ENCODE peak calls at places on chromosomes 3 and 15, in four cellular contexts. One of them, this sample, is unnamed.

GRCh38 chr3:8069471-8069870 is 432.2 kb upstream of the LMCD1 start:
- DNase-seq in HFF-Myc: no peak
- DNase-seq in GM06990: no peak
- DNase-seq in bronchial epithelial cell: peak
- DNase-seq in this sample: no peak

GRCh38 chr3:115381573-115381912 is 234.5 kb upstream of the ZBTB20 start:
- DNase-seq in bronchial epithelial cell: no peak
- DNase-seq in HFF-Myc: no peak
- DNase-seq in GM06990: no peak
- DNase-seq in this sample: no peak

GRCh38 chr15:93041159-93041547 is 47.9 kb downstream of the RGMA start:
- DNase-seq in bronchial epithelial cell: no peak
- DNase-seq in GM06990: no peak
- DNase-seq in HFF-Myc: no peak
- DNase-seq in this sample: no peak

GRCh38 chr15:55196011-55196410 is 730 bp downstream of the RSL24D1 start:
- DNase-seq in HFF-Myc: no peak
- DNase-seq in bronchial epithelial cell: no peak
- DNase-seq in GM06990: no peak
- DNase-seq in this sample: no peak

GRCh38 chr15:49313650-49314049 is 109.4 kb upstream of the FGF7 start:
- DNase-seq in bronchial epithelial cell: peak
- DNase-seq in HFF-Myc: peak
- DNase-seq in GM06990: no peak
- DNase-seq in this sample: peak

GRCh38 chr15:98728811-98729160 is 80.4 kb downstream of the IGF1R start:
- DNase-seq in GM06990: no peak
- DNase-seq in bronchial epithelial cell: no peak
- DNase-seq in HFF-Myc: no peak
- DNase-seq in this sample: no peak

GRCh38 chr3:148205945-148206845 is 491.5 kb upstream of the AGTR1 start:
- DNase-seq in bronchial epithelial cell: no peak
- DNase-seq in HFF-Myc: peak
- DNase-seq in GM06990: no peak
- DNase-seq in this sample: no peak

GRCh38 chr3:50151728-50152127 is 3.4 kb upstream of the SEMA3F start:
- DNase-seq in bronchial epithelial cell: peak
- DNase-seq in GM06990: no peak
- DNase-seq in HFF-Myc: no peak
- DNase-seq in this sample: no peak

GRCh38 chr3:19526071-19526470 is 377.8 kb downstream of the KCNH8 start:
- DNase-seq in HFF-Myc: no peak
- DNase-seq in GM06990: no peak
- DNase-seq in bronchial epithelial cell: no peak
- DNase-seq in this sample: no peak

GRCh38 chr3:190491533-190492054 is 22.3 kb upstream of the IL1RAP start:
- DNase-seq in bronchial epithelial cell: peak
- DNase-seq in GM06990: no peak
- DNase-seq in HFF-Myc: no peak
- DNase-seq in this sample: peak

GRCh38 chr3:17741621-17742091 is 775 bp downstream of the TBC1D5 start:
- DNase-seq in bronchial epithelial cell: peak
- DNase-seq in HFF-Myc: no peak
- DNase-seq in GM06990: no peak
- DNase-seq in this sample: no peak

GRCh38 chr3:125161607-125162219 is 50.8 kb downstream of the SLC12A8 start:
- DNase-seq in HFF-Myc: no peak
- DNase-seq in bronchial epithelial cell: peak
- DNase-seq in GM06990: no peak
- DNase-seq in this sample: no peak

GRCh38 chr3:166425900-166426611 is 588.8 kb upstream of the BCHE start:
- DNase-seq in GM06990: no peak
- DNase-seq in HFF-Myc: no peak
- DNase-seq in bronchial epithelial cell: no peak
- DNase-seq in this sample: no peak

GRCh38 chr3:80232760-80233159 is 465.0 kb upstream of the ROBO1 start:
- DNase-seq in bronchial epithelial cell: peak
- DNase-seq in GM06990: no peak
- DNase-seq in HFF-Myc: no peak
- DNase-seq in this sample: peak

GRCh38 chr3:60154011-60154410 is 1097.2 kb downstream of the FHIT start:
- DNase-seq in GM06990: no peak
- DNase-seq in HFF-Myc: no peak
- DNase-seq in bronchial epithelial cell: no peak
- DNase-seq in this sample: no peak
- H3K4me3 ChIP-seq in GM06990: no peak
- H3K4me3 ChIP-seq in HFF-Myc: no peak
- H3K4me3 ChIP-seq in bronchial epithelial cell: no peak
- H3K4me3 ChIP-seq in this sample: no peak

GRCh38 chr3:129655326-129655725 is 48.9 kb upstream of the PLXND1 start:
- DNase-seq in bronchial epithelial cell: no peak
- DNase-seq in GM06990: no peak
- DNase-seq in HFF-Myc: no peak
- DNase-seq in this sample: no peak

GRCh38 chr3:129657261-129658046 is 51.0 kb upstream of the PLXND1 start:
- DNase-seq in HFF-Myc: no peak
- DNase-seq in bronchial epithelial cell: no peak
- DNase-seq in GM06990: no peak
- DNase-seq in this sample: no peak

GRCh38 chr3:129654126-129654525 is 47.6 kb upstream of the PLXND1 start:
- DNase-seq in GM06990: no peak
- DNase-seq in HFF-Myc: no peak
- DNase-seq in bronchial epithelial cell: no peak
- DNase-seq in this sample: no peak

GRCh38 chr3:129658156-129658843 is 51.8 kb upstream of the PLXND1 start:
- DNase-seq in bronchial epithelial cell: no peak
- DNase-seq in HFF-Myc: no peak
- DNase-seq in GM06990: no peak
- DNase-seq in this sample: no peak

DNA sequence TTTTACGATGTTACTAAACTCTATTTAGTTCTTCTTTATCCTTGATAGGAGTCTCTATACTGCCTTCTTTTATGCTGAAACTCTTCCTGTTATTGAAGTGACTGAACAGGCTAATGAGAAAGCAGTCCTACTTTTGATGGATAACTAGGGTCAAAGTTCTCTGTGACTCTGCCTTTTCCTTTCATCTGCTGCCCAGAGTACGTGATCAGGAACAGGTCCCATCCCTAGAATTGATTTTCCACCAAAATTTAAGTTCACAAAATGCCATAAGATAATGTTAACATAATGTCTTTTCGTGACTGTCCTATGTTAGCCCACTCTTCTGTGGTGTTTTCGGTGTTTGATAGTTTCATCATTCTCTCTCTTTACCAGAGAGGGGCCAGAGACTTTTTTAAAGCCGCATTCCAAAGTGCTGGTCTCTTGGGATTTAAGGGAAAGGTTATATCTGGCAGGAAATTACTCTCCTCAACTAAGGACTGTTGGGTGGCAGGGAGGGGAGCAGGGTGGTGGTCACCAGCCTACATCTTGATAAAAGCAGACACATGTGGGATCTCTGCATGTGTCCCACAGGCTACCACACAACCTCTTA is 50.3 kb upstream of the PLXND1 start:
- DNase-seq in HFF-Myc: no peak
- DNase-seq in bronchial epithelial cell: no peak
- DNase-seq in GM06990: no peak
- DNase-seq in this sample: no peak
- TF ChIP-seq CTCF in HFF-Myc: no peak
- TF ChIP-seq CTCF in bronchial epithelial cell: no peak
- TF ChIP-seq CTCF in GM06990: no peak
- TF ChIP-seq CTCF in this sample: no peak

GRCh38 chr15:42549052-42549491 is 434 bp downstream of the HAUS2 start:
- DNase-seq in bronchial epithelial cell: peak
- DNase-seq in GM06990: no peak
- DNase-seq in HFF-Myc: peak
- DNase-seq in this sample: no peak
- H3K4me3 ChIP-seq in bronchial epithelial cell: peak
- H3K4me3 ChIP-seq in GM06990: peak
- H3K4me3 ChIP-seq in HFF-Myc: peak
- H3K4me3 ChIP-seq in this sample: peak

DNA sequence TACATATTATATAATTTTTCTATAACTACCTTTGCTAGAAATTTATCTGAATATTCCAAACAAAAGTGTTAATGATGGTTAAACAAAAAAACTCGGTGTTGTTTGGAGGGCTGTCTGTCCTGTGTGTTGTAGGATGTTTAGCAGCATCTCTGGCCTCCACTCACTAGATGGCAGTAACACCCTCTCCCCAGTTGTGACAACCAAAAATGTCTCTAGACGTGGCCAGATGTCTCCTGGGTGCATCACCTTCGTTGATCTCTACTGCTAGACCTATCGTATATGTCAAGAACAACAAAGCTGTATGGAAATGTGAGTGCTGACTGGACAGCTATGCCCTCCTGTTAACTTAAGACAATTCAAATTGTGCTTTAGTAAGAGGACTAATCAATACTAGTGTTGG is 14.1 kb downstream of the ANKRD34C start:
- DNase-seq in bronchial epithelial cell: no peak
- DNase-seq in GM06990: no peak
- DNase-seq in HFF-Myc: no peak
- DNase-seq in this sample: no peak
- TF ChIP-seq CTCF in bronchial epithelial cell: peak
- TF ChIP-seq CTCF in GM06990: peak
- TF ChIP-seq CTCF in HFF-Myc: peak
- TF ChIP-seq CTCF in this sample: no peak

GRCh38 chr3:182364723-182365650 is 428.3 kb upstream of the ATP11B start:
- DNase-seq in GM06990: no peak
- DNase-seq in HFF-Myc: no peak
- DNase-seq in bronchial epithelial cell: peak
- DNase-seq in this sample: peak
- H3K4me3 ChIP-seq in GM06990: no peak
- H3K4me3 ChIP-seq in HFF-Myc: no peak
- H3K4me3 ChIP-seq in bronchial epithelial cell: no peak
- H3K4me3 ChIP-seq in this sample: no peak

GRCh38 chr3:86923071-86923476 is 67.9 kb downstream of the VGLL3 start:
- DNase-seq in bronchial epithelial cell: peak
- DNase-seq in HFF-Myc: no peak
- DNase-seq in GM06990: no peak
- DNase-seq in this sample: no peak
- TF ChIP-seq CTCF in bronchial epithelial cell: no peak
- TF ChIP-seq CTCF in HFF-Myc: no peak
- TF ChIP-seq CTCF in GM06990: no peak
- TF ChIP-seq CTCF in this sample: no peak

GRCh38 chr3:43997788-43998373 is 243.8 kb upstream of the TOPAZ1 start:
- DNase-seq in bronchial epithelial cell: peak
- DNase-seq in HFF-Myc: no peak
- DNase-seq in GM06990: peak
- DNase-seq in this sample: no peak

GRCh38 chr3:43996379-43997301 is 245.0 kb upstream of the TOPAZ1 start:
- DNase-seq in GM06990: peak
- DNase-seq in HFF-Myc: no peak
- DNase-seq in bronchial epithelial cell: peak
- DNase-seq in this sample: no peak

GRCh38 chr3:43995929-43996378 is 245.7 kb upstream of the TOPAZ1 start:
- DNase-seq in bronchial epithelial cell: peak
- DNase-seq in GM06990: peak
- DNase-seq in HFF-Myc: no peak
- DNase-seq in this sample: no peak

GRCh38 chr3:43994594-43995077 is 247.1 kb upstream of the TOPAZ1 start:
- DNase-seq in GM06990: no peak
- DNase-seq in bronchial epithelial cell: no peak
- DNase-seq in HFF-Myc: no peak
- DNase-seq in this sample: no peak

DNA sequence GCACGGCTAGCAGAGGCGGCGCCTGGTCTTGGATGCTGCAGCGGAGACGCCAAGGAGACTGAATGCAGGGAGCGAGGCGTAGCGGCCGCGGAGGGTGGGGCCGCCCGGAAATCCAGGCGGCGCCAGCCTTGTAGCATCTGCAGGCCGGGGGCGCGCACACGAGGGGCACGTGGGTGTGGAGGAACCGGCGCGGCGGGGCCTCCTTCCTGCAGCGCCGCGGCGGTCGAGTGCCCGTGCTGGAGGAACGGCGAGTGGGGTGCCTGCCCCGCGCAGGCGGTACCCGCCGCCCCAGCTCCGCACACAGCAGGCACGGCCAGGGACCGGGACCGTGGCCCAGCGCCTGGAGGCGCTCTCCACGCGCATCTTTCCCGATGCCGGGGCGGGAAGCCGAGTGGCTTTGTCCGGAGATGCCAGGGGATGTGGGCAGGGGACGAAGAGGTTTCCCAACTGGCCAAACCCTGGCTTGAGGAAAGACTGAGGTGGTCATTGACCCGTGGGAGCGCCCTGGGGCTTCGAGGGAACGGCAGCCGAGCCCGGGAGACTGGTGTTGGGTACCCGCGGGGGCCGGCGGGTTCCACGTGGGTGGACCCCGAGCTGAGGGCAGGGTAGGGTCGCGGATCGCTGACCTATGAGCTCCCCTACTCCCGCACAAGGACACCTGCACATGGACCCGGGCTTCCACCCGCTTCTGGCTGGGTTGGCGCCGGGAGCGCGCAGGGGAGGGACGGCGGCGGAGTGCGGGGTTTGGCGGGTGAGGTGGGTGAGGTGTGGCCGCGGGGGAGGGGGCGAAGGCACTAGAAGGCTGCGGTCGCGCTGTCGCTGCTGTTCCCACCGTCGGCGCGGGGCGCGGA is 246.4 kb upstream of the TOPAZ1 start:
- DNase-seq in bronchial epithelial cell: peak
- DNase-seq in HFF-Myc: no peak
- DNase-seq in GM06990: peak
- DNase-seq in this sample: no peak
- H3K4me3 ChIP-seq in bronchial epithelial cell: peak
- H3K4me3 ChIP-seq in HFF-Myc: peak
- H3K4me3 ChIP-seq in GM06990: peak
- H3K4me3 ChIP-seq in this sample: peak

GRCh38 chr3:23874359-23875120 is 42.2 kb downstream of the NKIRAS1 start:
- DNase-seq in GM06990: no peak
- DNase-seq in bronchial epithelial cell: peak
- DNase-seq in HFF-Myc: no peak
- DNase-seq in this sample: no peak

GRCh38 chr3:23872330-23872729 is 44.5 kb downstream of the NKIRAS1 start:
- DNase-seq in bronchial epithelial cell: no peak
- DNase-seq in GM06990: no peak
- DNase-seq in HFF-Myc: no peak
- DNase-seq in this sample: no peak

GRCh38 chr3:23876901-23877300 is 39.9 kb downstream of the NKIRAS1 start:
- DNase-seq in HFF-Myc: no peak
- DNase-seq in GM06990: no peak
- DNase-seq in bronchial epithelial cell: no peak
- DNase-seq in this sample: no peak

GRCh38 chr3:23875326-23875725 is 41.5 kb downstream of the NKIRAS1 start:
- DNase-seq in GM06990: no peak
- DNase-seq in HFF-Myc: no peak
- DNase-seq in bronchial epithelial cell: no peak
- DNase-seq in this sample: no peak

GRCh38 chr3:23873941-23874340 is 42.8 kb downstream of the NKIRAS1 start:
- DNase-seq in bronchial epithelial cell: peak
- DNase-seq in GM06990: no peak
- DNase-seq in HFF-Myc: no peak
- DNase-seq in this sample: no peak
- TF ChIP-seq CTCF in bronchial epithelial cell: no peak
- TF ChIP-seq CTCF in GM06990: no peak
- TF ChIP-seq CTCF in HFF-Myc: no peak
- TF ChIP-seq CTCF in this sample: no peak